ENCODE peak calls at places on chromosomes 6 and 20, in four cellular contexts. F is GM12878, N is K562, Y is HepG2. H is an unnamed sample.

GRCh38 chr6:93416575-93417420 is 2.6 kb downstream of the EPHA7 start:
- DNase-seq in Y (no peak), F (no peak), N (no peak), H (peak)

GRCh38 chr6:37077459-37078296 is 72.2 kb downstream of the FGD2 start:
- DNase-seq in N (no peak), F (no peak), Y (no peak), H (no peak)

GRCh38 chr6:146287691-146288369 is 255.8 kb upstream of the RAB32 start:
- DNase-seq in Y (no peak), F (no peak), N (no peak), H (no peak)

GRCh38 chr6:49782293-49783181 is 4.5 kb downstream of the PGK2 start:
- DNase-seq in N (peak), Y (no peak), F (no peak), H (no peak)

GRCh38 chr20:34029415-34029814 is 35.7 kb downstream of the RALY start:
- DNase-seq in Y (no peak), N (no peak), F (no peak), H (no peak)

GRCh38 chr6:40894962-40895799 is 143.8 kb downstream of the UNC5CL start:
- DNase-seq in F (no peak), N (peak), Y (peak), H (peak)

GRCh38 chr6:169457762-169458161 is 204.1 kb upstream of the THBS2 start:
- DNase-seq in N (no peak), F (no peak), Y (no peak), H (no peak)

GRCh38 chr6:14763139-14763538 is 482.7 kb upstream of the JARID2 start:
- DNase-seq in F (no peak), N (peak), Y (peak), H (no peak)

GRCh38 chr20:20340443-20340842 is 27.5 kb upstream of the INSM1 start:
- DNase-seq in F (no peak), N (no peak), Y (no peak), H (no peak)

GRCh38 chr6:149317656-149318571 is at the start of gene TAB2:
- DNase-seq in N (peak), Y (no peak), F (no peak), H (peak)

GRCh38 chr6:116206231-116206903 is 47.5 kb downstream of the TSPYL4 start:
- DNase-seq in N (no peak), Y (no peak), F (no peak), H (no peak)

GRCh38 chr6:119493980-119494379 is 144.4 kb upstream of the MAN1A1 start:
- DNase-seq in F (no peak), N (no peak), Y (peak), H (no peak)

GRCh38 chr20:52727740-52728456 is 244.3 kb upstream of the TSHZ2 start:
- DNase-seq in Y (no peak), N (no peak), F (no peak), H (no peak)

GRCh38 chr20:49460916-49461315 is 21.6 kb downstream of the KCNB1 start:
- DNase-seq in F (no peak), N (no peak), Y (no peak), H (no peak)

GRCh38 chr6:164035912-164036485 is 621.5 kb downstream of the QKI start:
- DNase-seq in Y (no peak), N (no peak), F (no peak), H (no peak)

GRCh38 chr6:169843110-169843509 is 91.7 kb downstream of the ERMARD start:
- DNase-seq in F (no peak), Y (no peak), N (no peak), H (no peak)

GRCh38 chr20:62285151-62285550 is 17.6 kb upstream of the ADRM1 start:
- DNase-seq in Y (no peak), F (no peak), N (no peak), H (no peak)

GRCh38 chr6:28727559-28728211 is 196.1 kb downstream of the TRIM27 start:
- DNase-seq in F (no peak), Y (no peak), N (peak), H (no peak)

GRCh38 chr6:144758602-144759001 is 473.5 kb downstream of the UTRN start:
- DNase-seq in Y (no peak), N (no peak), F (no peak), H (no peak)

GRCh38 chr20:15890358-15890982 is 682.8 kb downstream of the KIF16B start:
- DNase-seq in F (no peak), Y (no peak), N (no peak), H (no peak)

GRCh38 chr6:99933129-99933528 is 60.9 kb downstream of the MCHR2 start:
- DNase-seq in Y (no peak), F (no peak), N (no peak), H (no peak)

GRCh38 chr20:40050596-40050995 is 638.4 kb downstream of the MAFB start:
- DNase-seq in N (no peak), F (no peak), Y (no peak), H (no peak)

GRCh38 chr6:144190593-144190992 is 40.3 kb downstream of the STX11 start:
- DNase-seq in F (no peak), Y (no peak), N (no peak), H (no peak)

GRCh38 chr6:105941616-105942412 is 144.3 kb upstream of the PRDM1 start:
- DNase-seq in Y (no peak), F (no peak), N (no peak), H (no peak)

GRCh38 chr6:26536571-26537159 is 1.5 kb upstream of the HMGN4 start:
- DNase-seq in N (peak), F (no peak), Y (peak), H (no peak)

GRCh38 chr20:18916886-18917785 is 103.6 kb downstream of the SCP2D1 start:
- DNase-seq in N (no peak), F (no peak), Y (no peak), H (no peak)

GRCh38 chr6:37050854-37051137 is 45.3 kb downstream of the FGD2 start:
- DNase-seq in N (no peak), F (no peak), Y (no peak), H (no peak)

GRCh38 chr20:22771706-22772105 is 187.3 kb upstream of the FOXA2 start:
- DNase-seq in Y (no peak), N (no peak), F (no peak), H (no peak)

GRCh38 chr20:45051497-45052060 is 49.3 kb downstream of the KCNS1 start:
- DNase-seq in Y (no peak), F (peak), N (no peak), H (no peak)

GRCh38 chr20:24013953-24014352 is 25.4 kb upstream of the GGTLC1 start:
- DNase-seq in N (no peak), F (no peak), Y (no peak), H (no peak)

GRCh38 chr6:7818480-7819165 is 92.0 kb downstream of the TXNDC5 start:
- DNase-seq in N (no peak), F (no peak), Y (no peak), H (no peak)

GRCh38 chr20:6162239-6162638 is 39.4 kb upstream of the FERMT1 start:
- DNase-seq in F (no peak), Y (no peak), N (no peak), H (no peak)

GRCh38 chr20:21390768-21391167 is 6.6 kb downstream of the NKX2-4 start:
- DNase-seq in N (no peak), F (no peak), Y (no peak), H (no peak)

GRCh38 chr20:63350597-63351379 is 10.4 kb downstream of the CHRNA4 start:
- DNase-seq in F (no peak), N (no peak), Y (no peak), H (no peak)

GRCh38 chr6:166781331-166781730 is 154.3 kb upstream of the RPS6KA2 start:
- DNase-seq in Y (no peak), N (no peak), F (no peak), H (no peak)

GRCh38 chr6:146548898-146549374 is 5.3 kb downstream of the RAB32 start:
- DNase-seq in F (no peak), N (peak), Y (no peak), H (no peak)

GRCh38 chr6:135498178-135498841 is 770 bp upstream of the AHI1 start:
- DNase-seq in Y (peak), F (no peak), N (peak), H (peak)

GRCh38 chr20:47262008-47262364 is 94.5 kb downstream of the ZMYND8 start:
- DNase-seq in F (peak), N (no peak), Y (no peak), H (no peak)
- TF ChIP-seq BHLHE40 in F (no peak), N (no peak), Y (no peak), H (no peak)

DNA sequence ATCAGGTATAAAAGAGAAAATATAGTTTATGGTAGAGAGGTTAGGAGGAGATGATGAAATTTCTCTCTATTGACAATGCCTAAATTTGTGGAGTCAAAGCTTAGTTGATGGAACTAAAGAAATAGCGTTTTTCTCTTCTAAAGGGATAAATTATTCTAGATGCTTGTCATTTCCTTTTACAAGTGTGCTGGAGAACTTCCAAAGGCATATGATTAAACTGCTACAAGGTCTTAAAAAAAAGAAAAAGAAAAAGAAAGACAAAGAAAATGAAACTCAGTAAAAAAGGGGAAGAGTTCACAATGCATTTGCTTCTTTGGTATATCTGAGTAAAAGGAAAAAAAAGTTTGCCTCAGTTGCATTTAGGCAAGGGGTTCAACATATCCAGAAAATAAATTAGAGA is 499.8 kb upstream of the PTCHD4 start:
- DNase-seq in F (no peak), Y (no peak), N (no peak), H (no peak)
- TF ChIP-seq TARDBP in F (no peak), Y (no peak), N (no peak), H (no peak)

GRCh38 chr6:57262491-57262890 is 40.4 kb upstream of the RAB23 start:
- DNase-seq in F (no peak), N (no peak), Y (no peak), H (no peak)

GRCh38 chr6:57257911-57258541 is 35.9 kb upstream of the RAB23 start:
- DNase-seq in N (no peak), Y (no peak), F (no peak), H (no peak)

GRCh38 chr6:57261896-57262295 is 39.8 kb upstream of the RAB23 start:
- DNase-seq in F (no peak), N (no peak), Y (no peak), H (no peak)

GRCh38 chr6:57256541-57256940 is 34.4 kb upstream of the RAB23 start:
- DNase-seq in N (no peak), Y (no peak), F (no peak), H (no peak)

GRCh38 chr6:57259064-57259463 is 37.0 kb upstream of the RAB23 start:
- DNase-seq in N (no peak), F (no peak), Y (no peak), H (no peak)
- TF ChIP-seq BHLHE40 in N (no peak), F (no peak), Y (no peak), H (no peak)

GRCh38 chr6:112085666-112086065 is 1.6 kb downstream of the TUBE1 start:
- DNase-seq in Y (no peak), N (no peak), F (no peak), H (no peak)

GRCh38 chr6:112087136-112087908 is at the start of the genes FAM229B and TUBE1:
- DNase-seq in Y (peak), N (peak), F (peak), H (peak)

GRCh38 chr6:112081569-112081968 is 5.7 kb downstream of the TUBE1 start:
- DNase-seq in F (no peak), Y (no peak), N (no peak), H (no peak)

GRCh38 chr6:112087916-112088315 is 525 bp downstream of the FAM229B start:
- DNase-seq in Y (no peak), N (no peak), F (no peak), H (no peak)

DNA sequence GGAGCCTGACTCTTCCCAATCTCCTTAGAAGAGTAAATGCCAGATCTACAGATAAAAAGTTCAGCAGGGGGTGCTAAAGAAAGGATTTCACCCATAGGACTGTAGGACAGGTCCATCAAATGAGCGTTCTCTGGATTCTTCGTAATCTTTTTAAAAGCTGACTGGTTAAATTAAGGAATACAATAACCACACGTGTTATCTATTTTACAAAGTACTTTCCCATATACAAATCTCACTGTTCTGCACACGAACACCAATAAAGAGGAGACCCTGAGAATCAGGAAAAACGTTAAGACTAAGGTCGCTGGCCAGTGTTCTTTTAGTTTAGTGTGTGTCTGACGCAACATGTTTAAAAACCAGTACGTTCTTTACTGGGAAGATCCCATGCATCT is 542 bp downstream of the TUBE1 start:
- DNase-seq in N (peak), F (peak), Y (peak), H (peak)
- TF ChIP-seq TARDBP in N (no peak), F (no peak), Y (no peak), H (no peak)

GRCh38 chr20:37968726-37969401 is 64.4 kb downstream of the TTI1 start:
- DNase-seq in N (no peak), Y (no peak), F (no peak), H (no peak)
- TF ChIP-seq BHLHE40 in N (no peak), Y (no peak), F (no peak), H (no peak)

GRCh38 chr20:57977141-57977540 is 251.3 kb downstream of the ANKRD60 start:
- DNase-seq in N (no peak), F (no peak), Y (no peak), H (no peak)
- TF ChIP-seq TARDBP in N (no peak), F (no peak), Y (no peak), H (no peak)

H was measured in HEK293T.